ENCODE peak calls at places on chromosomes 11 and 22, in ten cellular contexts. F, X, Z, K, U, T, N, A, G and L are unnamed samples.

GRCh38 chr11:2673250-2673610 is 26.6 kb downstream of the KCNQ1OT1 start:
- DNase-seq in T (no peak), N (peak; percentile 30), U (no peak), Z (no peak), G (no peak), A (no peak), X (no peak), F (no peak), K (peak; percentile 21), L (no peak)

GRCh38 chr11:208917-209260 is 1.4 kb downstream of the RIC8A start:
- DNase-seq in G (no peak), X (no peak), A (no peak), U (no peak), Z (no peak), F (no peak), K (no peak), T (no peak), N (no peak), L (no peak)

GRCh38 chr22:49359061-49359460 is 468.6 kb downstream of the BRD1 start:
- DNase-seq in U (no peak), G (no peak), N (no peak), K (no peak), Z (no peak), A (no peak), F (no peak), T (no peak), X (no peak), L (no peak)

GRCh38 chr11:76240143-76240505 is 33.8 kb upstream of the WNT11 start:
- DNase-seq in X (no peak), G (no peak), A (no peak), K (no peak), N (no peak), U (no peak), Z (no peak), F (no peak), T (no peak), L (no peak)

GRCh38 chr11:60428517-60428916 is 855 bp upstream of the MS4A5 start:
- DNase-seq in X (peak; percentile 3), G (no peak), U (no peak), F (no peak), T (no peak), K (no peak), Z (no peak), N (no peak), A (no peak), L (no peak)

GRCh38 chr11:131712897-131713296 is 342.5 kb downstream of the NTM start:
- DNase-seq in N (no peak), G (no peak), X (no peak), T (no peak), U (no peak), F (no peak), A (no peak), K (no peak), Z (no peak), L (no peak)

GRCh38 chr11:101860694-101861371 is 54.0 kb upstream of the CEP126 start:
- DNase-seq in N (peak; percentile 60), U (peak; percentile 68), G (peak; percentile 69), X (peak; percentile 70), Z (peak; percentile 62), F (no peak), K (no peak), T (peak; percentile 46), A (peak; percentile 32), L (peak; percentile 27)

GRCh38 chr11:45262900-45263299 is 23.2 kb downstream of the SYT13 start:
- DNase-seq in G (no peak), X (no peak), U (no peak), A (peak; percentile 76), Z (no peak), N (no peak), T (no peak), F (no peak), K (no peak), L (no peak)

GRCh38 chr11:126740857-126741256 is 259.7 kb downstream of the KIRREL3 start:
- DNase-seq in A (no peak), G (peak; percentile 38), F (no peak), K (no peak), X (no peak), U (no peak), T (no peak), N (no peak), Z (no peak), L (no peak)

GRCh38 chr11:129992161-129992944 is 10.3 kb downstream of the PRDM10 start:
- DNase-seq in F (no peak), G (peak; percentile 67), N (no peak), T (peak; percentile 54), U (peak; percentile 28), Z (peak; percentile 36), K (no peak), X (peak; percentile 20), A (peak; percentile 62), L (peak; percentile 37)

GRCh38 chr11:35610636-35611035 is 7.6 kb upstream of the FJX1 start:
- DNase-seq in N (no peak), U (no peak), X (no peak), F (no peak), A (no peak), K (no peak), G (no peak), Z (no peak), T (no peak), L (no peak)

GRCh38 chr11:96763244-96763643 is 373.4 kb downstream of the JRKL start:
- DNase-seq in X (no peak), K (no peak), A (no peak), U (peak; percentile 7), N (no peak), Z (no peak), G (no peak), T (no peak), F (no peak), L (no peak)

GRCh38 chr11:85828640-85828978 is 17.7 kb upstream of the SYTL2 start:
- DNase-seq in N (no peak), F (no peak), G (no peak), T (no peak), U (no peak), K (no peak), Z (no peak), A (no peak), X (peak; percentile 43), L (no peak)

GRCh38 chr11:85823816-85824215 is 12.9 kb upstream of the SYTL2 start:
- DNase-seq in U (no peak), T (peak; percentile 8), Z (no peak), A (no peak), G (no peak), K (no peak), F (no peak), N (no peak), X (no peak), L (no peak)

GRCh38 chr11:85827768-85828639 is 17.1 kb upstream of the SYTL2 start:
- DNase-seq in U (peak; percentile 94), A (no peak), T (no peak), N (no peak), F (no peak), G (no peak), Z (peak; percentile 95), X (peak; percentile 85), K (no peak), L (no peak)

GRCh38 chr11:85825590-85825989 is 14.6 kb upstream of the SYTL2 start:
- DNase-seq in T (no peak), N (no peak), U (no peak), A (no peak), F (no peak), K (no peak), X (no peak), G (no peak), Z (no peak), L (no peak)

DNA sequence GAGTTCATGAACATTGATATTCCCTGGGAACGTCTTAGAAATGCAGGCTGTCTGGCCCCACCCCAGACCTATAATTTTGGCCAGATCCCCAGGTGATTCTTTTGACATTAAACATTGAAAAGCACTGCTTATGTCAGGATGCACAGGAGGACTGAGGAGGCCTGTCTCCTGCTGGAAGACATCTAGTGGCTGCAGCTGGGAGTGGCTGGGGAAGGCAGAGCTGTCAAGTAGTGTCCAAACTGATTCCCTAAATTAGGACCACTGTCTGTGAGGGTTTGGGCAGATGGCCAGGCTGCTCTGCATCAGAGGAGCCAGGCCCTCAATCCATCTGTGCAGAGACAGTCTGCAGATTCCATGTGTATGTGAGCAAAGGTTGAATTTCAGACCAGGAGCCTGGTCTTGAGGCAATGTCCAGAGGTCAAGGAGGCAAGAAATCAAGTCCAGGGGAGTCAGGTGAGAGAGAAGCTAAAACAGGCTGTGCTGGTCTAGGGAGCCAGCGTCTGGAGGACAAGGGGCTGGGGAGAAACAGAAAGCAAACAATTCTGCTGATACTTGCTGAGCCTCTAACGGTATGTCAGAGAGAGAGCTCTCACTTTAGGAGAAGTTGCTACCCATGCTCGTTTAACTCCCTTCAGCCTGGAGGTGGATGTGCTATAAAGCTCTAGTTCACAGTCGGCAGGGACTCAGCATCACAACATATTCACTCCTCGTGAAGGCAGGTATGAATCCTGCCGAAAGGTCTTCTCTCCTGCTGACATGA is 15.3 kb upstream of the SYTL2 start:
- DNase-seq in A (peak; percentile 62), U (peak; percentile 33), K (no peak), T (peak; percentile 19), N (no peak), X (peak; percentile 58), G (peak; percentile 54), Z (peak; percentile 25), F (no peak), L (peak; percentile 53)
- TF ChIP-seq CTCF in A (peak; percentile 86), U (peak; percentile 63), K (no peak), T (peak; percentile 37), N (peak; percentile 64), X (peak; percentile 60), G (peak; percentile 68), Z (peak; percentile 78), F (peak; percentile 80), L (peak; percentile 37)

GRCh38 chr11:83007909-83008580 is 63.7 kb downstream of the RAB30 start:
- DNase-seq in N (peak; percentile 78), F (no peak), K (no peak), U (peak; percentile 44), G (no peak), Z (no peak), A (peak; percentile 94), T (peak; percentile 63), X (no peak), L (no peak)
- TF ChIP-seq CTCF in N (no peak), F (no peak), K (no peak), U (no peak), G (no peak), Z (no peak), A (peak; percentile 28), T (no peak), X (no peak), L (no peak)

DNA sequence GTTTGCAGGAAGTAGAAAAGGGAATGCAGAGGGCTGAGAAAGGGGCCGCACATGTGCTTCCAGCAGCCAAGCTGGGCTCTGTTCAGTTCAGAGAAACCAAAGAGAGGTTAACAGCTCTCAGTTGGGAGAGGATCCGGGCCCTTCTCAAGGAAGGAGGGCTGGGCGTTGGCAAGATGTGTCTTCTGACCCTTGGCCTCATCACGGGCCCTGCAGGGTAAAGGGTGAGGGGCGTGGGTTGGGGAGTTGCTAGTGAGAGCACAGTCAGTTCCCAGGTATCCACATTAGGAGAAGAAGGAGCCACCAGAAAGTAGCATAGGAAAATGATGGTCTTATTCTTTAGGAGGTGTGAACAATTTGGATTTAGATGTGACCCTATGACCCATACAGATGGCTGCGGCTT is 73.0 kb downstream of the OSBP2 start:
- DNase-seq in F (no peak), G (no peak), N (no peak), K (no peak), Z (no peak), U (no peak), X (no peak), T (no peak), A (no peak), L (no peak)
- TF ChIP-seq CTCF in F (no peak), G (no peak), N (no peak), K (no peak), Z (no peak), U (no peak), X (no peak), T (no peak), A (no peak), L (no peak)

GRCh38 chr11:65055538-65055937 is 2.8 kb downstream of the NAALADL1 start:
- DNase-seq in X (no peak), N (no peak), K (no peak), Z (no peak), T (peak; percentile 61), F (no peak), G (no peak), A (no peak), U (no peak), L (no peak)
- TF ChIP-seq CTCF in X (no peak), N (no peak), K (no peak), Z (no peak), T (no peak), F (no peak), G (no peak), A (no peak), U (no peak), L (no peak)